ENCODE peak calls at places on chromosomes 16 and 17, in seven cellular contexts. L is psoas muscle, E is right atrium auricular region, A is MG63, X is endothelial cell of umbilical vein, J is PC-3, I is tibial artery. F is an unnamed sample. For H3K9me3, the result is how much of the 10 kb centered on the place peaks cover.

GRCh38 chr16:1503110-1503955 is 10.2 kb downstream of the TELO2 start:
- DNase-seq in L (peak), E (no peak), A (no peak), X (no peak), J (no peak), I (no peak), F (no peak)

GRCh38 chr16:48261569-48261968 is 14.2 kb upstream of the ABCC11 start:
- DNase-seq in L (no peak), E (no peak), A (no peak), X (no peak), J (no peak), I (no peak), F (no peak)

GRCh38 chr17:58508341-58509067 is 5.9 kb downstream of the MTMR4 start:
- DNase-seq in L (no peak), E (no peak), A (no peak), X (no peak), J (no peak), I (no peak), F (no peak)

GRCh38 chr17:1112875-1113274 is 66.9 kb downstream of the ABR start:
- DNase-seq in L (no peak), E (no peak), A (no peak), X (no peak), J (no peak), I (no peak), F (no peak)

GRCh38 chr17:81866440-81867122 is 4.6 kb downstream of the ARHGDIA start:
- DNase-seq in L (no peak), E (no peak), A (no peak), X (no peak), J (no peak), I (no peak), F (no peak)

GRCh38 chr17:47077576-47077975 is 98.5 kb upstream of the RPRML start:
- DNase-seq in L (no peak), E (no peak), A (peak), X (no peak), J (peak), I (no peak), F (no peak)

GRCh38 chr17:53996896-53997295 is 174.2 kb downstream of the KIF2B start:
- DNase-seq in L (no peak), E (no peak), A (no peak), X (no peak), J (no peak), I (no peak), F (no peak)

GRCh38 chr17:51346218-51346982 is 86.1 kb downstream of the UTP18 start:
- DNase-seq in L (no peak), E (no peak), A (no peak), X (no peak), J (no peak), I (no peak), F (no peak)

GRCh38 chr17:1329745-1330343 is 50.4 kb downstream of the TRARG1 start:
- DNase-seq in L (no peak), E (no peak), A (no peak), X (no peak), J (no peak), I (no peak), F (no peak)

GRCh38 chr16:59410451-59410850 is 676.3 kb upstream of the GOT2 start:
- DNase-seq in L (no peak), E (no peak), A (no peak), X (no peak), J (no peak), I (no peak), F (no peak)

GRCh38 chr17:58932956-58933355 is 173.7 kb downstream of the TRIM37 start:
- DNase-seq in L (no peak), E (no peak), A (no peak), X (no peak), J (peak), I (no peak), F (no peak)

GRCh38 chr17:80287806-80288579 is 27.3 kb downstream of the RNF213 start:
- DNase-seq in L (no peak), E (no peak), A (no peak), X (no peak), J (no peak), I (no peak), F (no peak)

GRCh38 chr17:48738803-48739526 is 10.4 kb upstream of the HOXB13 start:
- DNase-seq in L (no peak), E (no peak), A (no peak), X (no peak), J (peak), I (peak), F (no peak)

GRCh38 chr17:67994827-67995567 is 1.3 kb downstream of the C17orf58 start:
- DNase-seq in L (no peak), E (no peak), A (peak), X (peak), J (peak), I (no peak), F (no peak)

GRCh38 chr17:49879505-49879904 is 31.6 kb upstream of the TAC4 start:
- DNase-seq in L (no peak), E (no peak), A (no peak), X (no peak), J (no peak), I (no peak), F (no peak)

GRCh38 chr17:32912218-32912897 is 15.6 kb upstream of the TMEM98 start:
- DNase-seq in L (peak), E (peak), A (peak), X (peak), J (peak), I (peak), F (no peak)

GRCh38 chr17:73747221-73748002 is 103.2 kb upstream of the SDK2 start:
- DNase-seq in L (no peak), E (no peak), A (no peak), X (no peak), J (no peak), I (no peak), F (no peak)

GRCh38 chr16:716250-716607 is 1.3 kb downstream of the METRN start:
- DNase-seq in L (no peak), E (no peak), A (peak), X (no peak), J (no peak), I (no peak), F (no peak)

GRCh38 chr17:73541561-73541981 is 102.7 kb downstream of the SDK2 start:
- DNase-seq in L (no peak), E (no peak), A (no peak), X (no peak), J (no peak), I (no peak), F (no peak)

GRCh38 chr17:27497696-27498095 is 41.4 kb downstream of the KSR1 start:
- DNase-seq in L (no peak), E (no peak), A (no peak), X (no peak), J (no peak), I (no peak), F (no peak)

GRCh38 chr17:29930399-29931010 is 477 bp upstream of the SSH2 start:
- DNase-seq in L (no peak), E (no peak), A (no peak), X (peak), J (no peak), I (no peak), F (no peak)

GRCh38 chr17:50424246-50425000 is 1.6 kb upstream of the ACSF2 start:
- DNase-seq in L (no peak), E (no peak), A (no peak), X (no peak), J (no peak), I (no peak), F (no peak)

GRCh38 chr17:48997103-48997826 is at the start of gene IGF2BP1:
- DNase-seq in L (no peak), E (peak), A (peak), X (peak), J (no peak), I (no peak), F (no peak)

GRCh38 chr17:40615295-40615988 is 32.2 kb downstream of the SMARCE1 start:
- DNase-seq in L (no peak), E (no peak), A (peak), X (peak), J (peak), I (no peak), F (peak)

GRCh38 chr17:75338335-75338734 is 49.1 kb upstream of the SLC25A19 start:
- DNase-seq in L (no peak), E (no peak), A (no peak), X (no peak), J (no peak), I (no peak), F (no peak)

GRCh38 chr17:62597920-62598319 is 29.6 kb upstream of the MRC2 start:
- DNase-seq in L (peak), E (no peak), A (no peak), X (no peak), J (no peak), I (no peak), F (no peak)

GRCh38 chr17:14308636-14308964 is 7.7 kb downstream of the HS3ST3B1 start:
- DNase-seq in L (no peak), E (no peak), A (no peak), X (no peak), J (no peak), I (no peak), F (no peak)

GRCh38 chr16:56193951-56194726 is 2.9 kb downstream of the GNAO1 start:
- DNase-seq in L (peak), E (peak), A (peak), X (peak), J (no peak), I (peak), F (peak)

GRCh38 chr16:31064882-31065461 is 9.1 kb downstream of the ZNF668 start:
- DNase-seq in L (peak), E (peak), A (peak), X (peak), J (peak), I (no peak), F (no peak)

GRCh38 chr17:67559381-67559966 is 158.3 kb upstream of the NOL11 start:
- DNase-seq in L (no peak), E (no peak), A (no peak), X (no peak), J (peak), I (no peak), F (no peak)

GRCh38 chr16:62036101-62036806 is at the start of gene CDH8:
- DNase-seq in L (no peak), E (no peak), A (peak), X (no peak), J (no peak), I (no peak), F (no peak)

GRCh38 chr17:74459622-74460021 is 6.8 kb upstream of the CD300A start:
- DNase-seq in L (no peak), E (no peak), A (no peak), X (no peak), J (no peak), I (no peak), F (no peak)

GRCh38 chr17:21243516-21244303 is 9.5 kb downstream of the NATD1 start:
- DNase-seq in L (no peak), E (no peak), A (no peak), X (no peak), J (no peak), I (no peak), F (no peak)

GRCh38 chr16:89701425-89702406 is at the start of gene SPATA2L:
- DNase-seq in L (peak), E (peak), A (peak), X (peak), J (peak), I (peak), F (no peak)

GRCh38 chr17:43975898-43976297 is 22.2 kb upstream of the PYY start:
- DNase-seq in L (no peak), E (no peak), A (no peak), X (no peak), J (no peak), I (no peak), F (no peak)

GRCh38 chr16:47254771-47255170 is 111.0 kb upstream of the NETO2 start:
- DNase-seq in L (no peak), E (no peak), A (no peak), X (no peak), J (no peak), I (no peak), F (no peak)

GRCh38 chr17:22268912-22269220 is 576.5 kb downstream of the KCNJ18 start:
- DNase-seq in L (no peak), E (no peak), A (no peak), X (no peak), J (no peak), I (no peak), F (no peak)

GRCh38 chr17:22266231-22266630 is 573.9 kb downstream of the KCNJ18 start:
- DNase-seq in L (no peak), E (no peak), A (peak), X (no peak), J (no peak), I (no peak), F (no peak)

GRCh38 chr17:22265807-22266206 is 573.5 kb downstream of the KCNJ18 start:
- DNase-seq in L (no peak), E (no peak), A (no peak), X (no peak), J (no peak), I (no peak), F (no peak)

GRCh38 chr17:22268214-22268911 is 576.0 kb downstream of the KCNJ18 start:
- DNase-seq in L (no peak), E (peak), A (peak), X (no peak), J (no peak), I (no peak), F (no peak)

GRCh38 chr17:22267019-22267418 is 574.7 kb downstream of the KCNJ18 start:
- DNase-seq in L (no peak), E (no peak), A (no peak), X (no peak), J (no peak), I (no peak), F (no peak)
- H3K9me3 ChIP-seq in L (under half), E (under half), A (under half), X (under half), J (under half), I (under half), F (under half)

GRCh38 chr16:75148311-75149195 is at the start of gene ZFP1:
- DNase-seq in L (peak), E (peak), A (peak), X (peak), J (peak), I (peak), F (peak)

GRCh38 chr16:75147968-75148310 is 385 bp upstream of the ZFP1 start:
- DNase-seq in L (no peak), E (no peak), A (no peak), X (no peak), J (no peak), I (no peak), F (no peak)

GRCh38 chr16:75152635-75153034 is 4.3 kb downstream of the ZFP1 start:
- DNase-seq in L (no peak), E (no peak), A (no peak), X (no peak), J (no peak), I (no peak), F (no peak)

DNA sequence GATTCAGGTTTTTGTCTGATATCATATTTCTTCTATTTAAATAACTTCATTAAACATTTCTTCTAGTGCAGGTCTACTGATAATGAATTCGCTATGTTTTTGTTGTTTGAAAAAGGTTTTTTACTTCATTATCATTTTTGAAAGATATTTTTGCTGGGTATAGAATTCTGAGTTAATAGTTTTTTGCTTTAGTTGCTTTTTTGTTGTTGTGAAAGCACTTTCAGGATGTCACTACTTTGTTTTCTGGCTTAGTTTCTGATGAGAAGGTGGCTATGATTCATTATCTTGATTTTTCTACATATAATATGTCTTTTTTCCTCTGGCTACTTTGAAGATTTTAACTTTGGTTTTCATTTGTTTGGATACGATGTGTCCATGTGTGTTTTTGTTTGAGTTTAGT is 3.5 kb downstream of the ZFP1 start:
- DNase-seq in L (no peak), E (no peak), A (no peak), X (no peak), J (no peak), I (no peak), F (no peak)
- H3K9me3 ChIP-seq in L (under half), E (under half), A (under half), X (under half), J (under half), I (under half), F (under half)

GRCh38 chr17:60249517-60249826 is 99.7 kb downstream of the CA4 start:
- DNase-seq in L (no peak), E (no peak), A (peak), X (no peak), J (no peak), I (no peak), F (no peak)

GRCh38 chr17:60248618-60249516 is 99.1 kb downstream of the CA4 start:
- DNase-seq in L (no peak), E (no peak), A (no peak), X (peak), J (no peak), I (no peak), F (no peak)

GRCh38 chr17:60240290-60240689 is 90.5 kb downstream of the CA4 start:
- DNase-seq in L (no peak), E (no peak), A (no peak), X (no peak), J (no peak), I (no peak), F (no peak)

GRCh38 chr17:60247836-60248461 is 98.2 kb downstream of the CA4 start:
- DNase-seq in L (no peak), E (no peak), A (no peak), X (no peak), J (no peak), I (no peak), F (no peak)

GRCh38 chr17:60244656-60245055 is 94.9 kb downstream of the CA4 start:
- DNase-seq in L (no peak), E (no peak), A (no peak), X (no peak), J (no peak), I (no peak), F (no peak)
- H3K9me3 ChIP-seq in L (under half), E (under half), A (under half), X (under half), J (under half), I (under half), F (under half)

GRCh38 chr17:61345825-61346628 is 53.6 kb upstream of the TBX2 start:
- DNase-seq in L (no peak), E (no peak), A (no peak), X (no peak), J (no peak), I (no peak), F (no peak)

GRCh38 chr17:61340431-61340830 is 59.2 kb upstream of the TBX2 start:
- DNase-seq in L (no peak), E (no peak), A (no peak), X (no peak), J (peak), I (no peak), F (no peak)

GRCh38 chr17:61349350-61349749 is 50.3 kb upstream of the TBX2 start:
- DNase-seq in L (no peak), E (no peak), A (no peak), X (no peak), J (peak), I (no peak), F (no peak)

DNA sequence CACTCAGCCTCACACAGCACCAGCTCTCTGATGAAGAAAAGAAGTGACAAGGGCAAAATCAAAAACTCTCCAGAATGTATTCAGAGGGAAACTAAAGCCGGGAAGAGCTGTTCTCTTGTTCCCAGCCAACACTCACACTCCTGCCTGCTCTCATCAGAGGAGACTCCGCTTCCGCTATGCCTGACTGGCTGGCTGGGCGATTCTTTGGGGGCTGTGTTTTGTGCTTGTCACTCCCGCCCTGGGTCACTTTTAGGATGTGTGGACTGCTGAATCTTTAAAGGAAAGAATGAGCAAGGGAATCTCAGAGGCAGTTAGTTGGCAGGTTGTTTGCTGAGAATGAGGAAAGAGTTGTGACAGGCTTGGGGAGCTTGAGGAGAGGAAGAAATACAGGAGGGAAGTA is 54.6 kb upstream of the TBX2 start:
- DNase-seq in L (no peak), E (no peak), A (no peak), X (no peak), J (no peak), I (no peak), F (no peak)
- H3K9me3 ChIP-seq in L (under half), E (under half), A (under half), X (under half), J (under half), I (under half), F (under half)

GRCh38 chr16:78100162-78100467 is 661 bp downstream of the WWOX start:
- DNase-seq in L (no peak), E (no peak), A (no peak), X (no peak), J (no peak), I (no peak), F (no peak)

GRCh38 chr16:78098544-78099371 is 696 bp upstream of the WWOX start:
- DNase-seq in L (no peak), E (no peak), A (no peak), X (no peak), J (no peak), I (no peak), F (no peak)

GRCh38 chr16:78097522-78097921 is 1.9 kb upstream of the WWOX start:
- DNase-seq in L (no peak), E (no peak), A (no peak), X (no peak), J (peak), I (no peak), F (no peak)

GRCh38 chr16:78098087-78098486 is 1.4 kb upstream of the WWOX start:
- DNase-seq in L (no peak), E (no peak), A (no peak), X (no peak), J (no peak), I (no peak), F (no peak)

GRCh38 chr16:78099372-78100161 is at the start of gene WWOX:
- DNase-seq in L (peak), E (peak), A (peak), X (peak), J (peak), I (peak), F (peak)
- H3K9me3 ChIP-seq in L (under half), E (under half), A (under half), X (under half), J (under half), I (under half), F (under half)

DNA sequence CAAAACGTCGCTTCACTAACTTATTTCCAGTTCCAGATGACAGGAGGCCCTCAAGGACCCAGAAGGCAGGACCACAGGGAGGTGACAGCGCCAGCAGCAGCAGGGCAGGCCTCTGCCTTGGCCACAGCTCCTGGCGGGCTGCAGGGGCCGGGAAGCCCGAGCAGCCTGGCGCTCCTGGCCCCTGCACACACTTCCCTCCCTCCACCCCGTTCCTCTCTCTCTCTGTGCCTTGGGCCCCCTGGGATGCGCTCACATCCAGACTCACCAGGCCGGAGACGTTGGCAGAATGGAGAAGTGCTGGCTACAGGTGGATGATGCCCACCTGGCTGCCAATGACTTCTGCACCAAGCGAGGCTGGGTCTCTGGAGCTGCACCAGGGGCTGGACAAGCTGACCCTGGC is 12.7 kb downstream of the ZNF594 start:
- DNase-seq in L (no peak), E (no peak), A (no peak), X (no peak), J (no peak), I (no peak), F (no peak)
- H3K9me3 ChIP-seq in L (half or more), E (half or more), A (under half), X (under half), J (under half), I (half or more), F (under half)

GRCh38 chr17:11557727-11558452 is 40.4 kb upstream of the DNAH9 start:
- DNase-seq in L (no peak), E (no peak), A (no peak), X (no peak), J (no peak), I (no peak), F (no peak)
- H3K9me3 ChIP-seq in L (under half), E (under half), A (under half), X (under half), J (under half), I (under half), F (under half)

GRCh38 chr16:3321802-3322201 is 16.5 kb downstream of the ZNF75A start:
- DNase-seq in L (no peak), E (no peak), A (no peak), X (no peak), J (no peak), I (no peak), F (no peak)
- H3K9me3 ChIP-seq in L (half or more), E (under half), A (under half), X (under half), J (under half), I (half or more), F (under half)

GRCh38 chr17:31684901-31685300 is 174.1 kb downstream of the COPRS start:
- DNase-seq in L (no peak), E (no peak), A (no peak), X (no peak), J (no peak), I (no peak), F (no peak)
- H3K9me3 ChIP-seq in L (under half), E (under half), A (under half), X (under half), J (under half), I (under half), F (under half)

GRCh38 chr16:10608687-10609409 is 28.4 kb upstream of the EMP2 start:
- DNase-seq in L (no peak), E (no peak), A (peak), X (no peak), J (no peak), I (no peak), F (no peak)
- H3K9me3 ChIP-seq in L (under half), E (under half), A (under half), X (under half), J (under half), I (under half), F (under half)

F was measured in iPS DF 6.9.